ENCODE peak calls at places on chromosomes 2 and 18, in seven cellular contexts. P is hepatocyte, H is HAP-1, N is tibial artery, B is Panc1, M is suprapubic skin, C is fibroblast of lung. T is an unnamed sample.

GRCh38 chr2:142966281-142966680 is 88.8 kb downstream of the KYNU start:
- DNase-seq in P (no peak), H (no peak), N (no peak), B (no peak), M (no peak), C (peak; percentile 47), T (no peak)

GRCh38 chr2:39837856-39838453 is 58.9 kb upstream of the THUMPD2 start:
- DNase-seq in P (peak; percentile 34), H (peak; percentile 64), N (no peak), B (peak; percentile 28), M (no peak), C (peak; percentile 40), T (peak; percentile 57)

GRCh38 chr2:179354739-179355537 is 90.3 kb upstream of the SESTD1 start:
- DNase-seq in P (no peak), H (no peak), N (no peak), B (no peak), M (no peak), C (no peak), T (no peak)

GRCh38 chr2:17306706-17307105 is 211.5 kb downstream of the RAD51AP2 start:
- DNase-seq in P (no peak), H (no peak), N (no peak), B (no peak), M (no peak), C (peak; percentile 39), T (no peak)

GRCh38 chr2:161230959-161231358 is 70.7 kb downstream of the TANK start:
- DNase-seq in P (no peak), H (no peak), N (no peak), B (no peak), M (no peak), C (no peak), T (no peak)

GRCh38 chr2:224412064-224412921 is 10.4 kb upstream of the FAM124B start:
- DNase-seq in P (peak; percentile 17), H (no peak), N (no peak), B (no peak), M (no peak), C (peak; percentile 77), T (peak; percentile 38)

GRCh38 chr2:163133602-163134001 is 295.0 kb upstream of the KCNH7 start:
- DNase-seq in P (no peak), H (no peak), N (no peak), B (no peak), M (no peak), C (peak; percentile 79), T (peak; percentile 80)

GRCh38 chr2:229474125-229474524 is 203.0 kb upstream of the PID1 start:
- DNase-seq in P (no peak), H (no peak), N (no peak), B (no peak), M (no peak), C (no peak), T (no peak)

GRCh38 chr2:8539743-8540551 is 141.9 kb upstream of the ID2 start:
- DNase-seq in P (peak; percentile 78), H (peak; percentile 4), N (peak; percentile 69), B (no peak), M (peak; percentile 80), C (no peak), T (no peak)

GRCh38 chr18:12839526-12840196 is 44.4 kb downstream of the PTPN2 start:
- DNase-seq in P (no peak), H (no peak), N (no peak), B (no peak), M (no peak), C (peak; percentile 34), T (peak; percentile 64)

GRCh38 chr2:158914066-158914465 is 54.4 kb upstream of the TANC1 start:
- DNase-seq in P (no peak), H (no peak), N (no peak), B (no peak), M (no peak), C (peak; percentile 20), T (peak; percentile 25)

GRCh38 chr2:201660293-201660895 is 17.1 kb upstream of the TMEM237 start:
- DNase-seq in P (no peak), H (no peak), N (no peak), B (no peak), M (no peak), C (no peak), T (no peak)

GRCh38 chr18:13247506-13247905 is 28.9 kb downstream of the LDLRAD4 start:
- DNase-seq in P (no peak), H (no peak), N (no peak), B (no peak), M (peak; percentile 35), C (no peak), T (no peak)

GRCh38 chr2:202116686-202117085 is 43.6 kb downstream of the KIAA2012 start:
- DNase-seq in P (no peak), H (no peak), N (no peak), B (no peak), M (no peak), C (no peak), T (no peak)

GRCh38 chr2:180644709-180645108 is 335.7 kb upstream of the UBE2E3 start:
- DNase-seq in P (no peak), H (no peak), N (no peak), B (no peak), M (no peak), C (peak; percentile 93), T (peak; percentile 70)

GRCh38 chr2:27701676-27702075 is 38.0 kb downstream of the SLC4A1AP start:
- DNase-seq in P (no peak), H (no peak), N (no peak), B (no peak), M (peak; percentile 71), C (peak; percentile 69), T (peak; percentile 36)

GRCh38 chr2:69779258-69779989 is 37.5 kb downstream of the ANXA4 start:
- DNase-seq in P (peak; percentile 56), H (no peak), N (no peak), B (no peak), M (no peak), C (peak; percentile 64), T (no peak)

GRCh38 chr2:88136817-88137216 is 9.0 kb upstream of the FABP1 start:
- DNase-seq in P (no peak), H (no peak), N (no peak), B (no peak), M (no peak), C (no peak), T (no peak)

GRCh38 chr2:102943251-102943650 is 181.4 kb downstream of the TMEM182 start:
- DNase-seq in P (no peak), H (no peak), N (no peak), B (no peak), M (no peak), C (no peak), T (no peak)

GRCh38 chr2:160574472-160575140 is 81.0 kb upstream of the RBMS1 start:
- DNase-seq in P (peak; percentile 19), H (no peak), N (no peak), B (no peak), M (no peak), C (peak; percentile 92), T (peak; percentile 66)

GRCh38 chr2:231348703-231349373 is 46.7 kb upstream of the B3GNT7 start:
- DNase-seq in P (no peak), H (no peak), N (peak; percentile 51), B (no peak), M (no peak), C (no peak), T (no peak)

GRCh38 chr2:4763009-4763408 is 929.2 kb upstream of the SOX11 start:
- DNase-seq in P (peak; percentile 74), H (no peak), N (no peak), B (no peak), M (no peak), C (no peak), T (no peak)

GRCh38 chr2:237471457-237472186 is 15.4 kb upstream of the MLPH start:
- DNase-seq in P (peak; percentile 68), H (peak; percentile 62), N (no peak), B (no peak), M (no peak), C (peak; percentile 45), T (peak; percentile 79)

GRCh38 chr2:230256735-230257332 is 31.3 kb downstream of the SP140 start:
- DNase-seq in P (no peak), H (no peak), N (no peak), B (no peak), M (no peak), C (no peak), T (no peak)

GRCh38 chr18:12857215-12857924 is 26.7 kb downstream of the PTPN2 start:
- DNase-seq in P (no peak), H (no peak), N (no peak), B (no peak), M (no peak), C (no peak), T (no peak)

GRCh38 chr2:131030478-131030971 is 62.7 kb downstream of the FAM168B start:
- DNase-seq in P (no peak), H (no peak), N (peak; percentile 55), B (no peak), M (peak; percentile 53), C (no peak), T (peak; percentile 73)

GRCh38 chr2:97742381-97742847 is 29.0 kb downstream of the ZAP70 start:
- DNase-seq in P (no peak), H (no peak), N (no peak), B (no peak), M (no peak), C (peak; percentile 7), T (no peak)

GRCh38 chr2:162245737-162246136 is 2.5 kb upstream of the FAP start:
- DNase-seq in P (peak; percentile 31), H (no peak), N (no peak), B (no peak), M (no peak), C (peak; percentile 85), T (peak; percentile 40)

GRCh38 chr2:74102516-74102915 is 45.2 kb downstream of the BOLA3 start:
- DNase-seq in P (no peak), H (no peak), N (no peak), B (no peak), M (no peak), C (no peak), T (no peak)
- H3K36me3 ChIP-seq in P (no peaks in the 10 kb centered on the region), H (peaks cover 28% of the 10 kb centered on the region), N (peaks cover 49% of the 10 kb centered on the region), B (no peaks in the 10 kb centered on the region), M (peaks cover 65% of the 10 kb centered on the region), C (peaks cover 8% of the 10 kb centered on the region), T (peaks cover 16% of the 10 kb centered on the region)

GRCh38 chr2:152408260-152408659 is 73.3 kb downstream of the FMNL2 start:
- DNase-seq in P (no peak), H (no peak), N (no peak), B (no peak), M (no peak), C (no peak), T (no peak)
- H3K4me1 ChIP-seq in P (peaks cover 20% of the 10 kb centered on the region), H (peaks cover 32% of the 10 kb centered on the region), N (peaks cover 40% of the 10 kb centered on the region), B (peaks cover 67% of the 10 kb centered on the region), M (peaks cover 28% of the 10 kb centered on the region), C (peaks cover 7% of the 10 kb centered on the region), T (peaks cover 13% of the 10 kb centered on the region)

DNA sequence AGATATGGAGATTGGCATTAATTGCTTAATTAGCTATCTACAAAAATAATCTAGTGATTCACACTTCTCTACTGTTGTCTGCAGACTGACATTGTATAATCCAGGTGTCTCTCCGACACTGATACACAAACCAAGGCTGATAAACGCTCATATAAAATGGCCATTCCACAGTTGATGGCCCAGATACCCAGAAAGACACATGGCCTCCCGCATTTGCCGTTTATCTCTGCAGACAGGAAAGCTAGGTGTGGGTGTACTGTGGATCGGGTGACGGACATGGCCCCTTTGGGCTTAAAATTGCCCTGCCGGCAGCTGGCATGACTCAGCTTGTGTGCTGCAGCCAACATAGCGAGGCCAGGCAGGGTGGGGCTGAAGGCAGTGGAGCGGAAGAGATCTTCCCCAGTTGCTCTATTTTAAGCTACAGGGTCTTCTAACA is 18.5 kb downstream of the PMAIP1 start:
- DNase-seq in P (peak; percentile 26), H (no peak), N (no peak), B (no peak), M (no peak), C (peak; percentile 92), T (peak; percentile 36)
- H3K4me3 ChIP-seq in P (no peak overlapping the region), H (no peak overlapping the region), N (no peak overlapping the region), B (no peak overlapping the region), M (no peak overlapping the region), C (no peak overlapping the region), T (no peak overlapping the region)

GRCh38 chr18:43622024-43622423 is 344.7 kb upstream of the SYT4 start:
- DNase-seq in P (no peak), H (no peak), N (no peak), B (no peak), M (no peak), C (no peak), T (no peak)
- H3K36me3 ChIP-seq in P (no peaks in the 10 kb centered on the region), H (no peaks in the 10 kb centered on the region), N (no peaks in the 10 kb centered on the region), B (no peaks in the 10 kb centered on the region), M (no peaks in the 10 kb centered on the region), C (no peaks in the 10 kb centered on the region), T (no peaks in the 10 kb centered on the region)

T was measured in cardiac muscle cell.